ENCODE peak calls at places on chromosomes 2 and 18, in five cellular contexts. S is mesenteric fat pad, T is immature natural killer cell, L is HTR-8/SVneo, N is GM20000. W is an unnamed sample.

GRCh38 chr2:185813707-185814106 is 75.1 kb downstream of the FSIP2 start:
- DNase-seq in N (no peak), S (no peak), T (no peak), L (no peak), W (no peak)

GRCh38 chr2:33210626-33211025 is 263.9 kb downstream of the LTBP1 start:
- DNase-seq in N (no peak), T (no peak), S (no peak), L (peak; percentile 62), W (peak; percentile 87)

GRCh38 chr18:51531496-51531895 is 334.0 kb upstream of the MEX3C start:
- DNase-seq in T (no peak), S (no peak), L (no peak), N (no peak), W (no peak)

GRCh38 chr2:231197741-231198290 is 615 bp upstream of the ARMC9 start:
- DNase-seq in L (no peak), N (no peak), T (no peak), S (peak; percentile 49), W (peak; percentile 59)

GRCh38 chr2:147989809-147990403 is 30.6 kb downstream of the ORC4 start:
- DNase-seq in N (peak; percentile 51), T (peak; percentile 23), L (peak; percentile 33), S (no peak), W (peak; percentile 64)

GRCh38 chr2:45885111-45885685 is 233.7 kb downstream of the PRKCE start:
- DNase-seq in T (no peak), L (no peak), S (no peak), N (no peak), W (no peak)

GRCh38 chr2:64766841-64767669 is 113.3 kb upstream of the SERTAD2 start:
- DNase-seq in N (peak; percentile 56), T (peak; percentile 47), L (no peak), S (no peak), W (no peak)

GRCh38 chr2:109185338-109185737 is 56.3 kb downstream of the SH3RF3 start:
- DNase-seq in L (no peak), T (no peak), N (no peak), S (peak; percentile 26), W (no peak)

GRCh38 chr18:24491882-24492281 is 31.4 kb downstream of the HRH4 start:
- DNase-seq in L (no peak), N (peak; percentile 24), T (peak; percentile 60), S (no peak), W (no peak)

GRCh38 chr2:150482111-150482510 is 5.4 kb downstream of the RND3 start:
- DNase-seq in L (no peak), S (no peak), T (no peak), N (no peak), W (no peak)

GRCh38 chr2:37788602-37789209 is 117.3 kb upstream of the CDC42EP3 start:
- DNase-seq in N (no peak), L (no peak), S (no peak), T (no peak), W (no peak)

GRCh38 chr2:75464348-75464946 is 96.3 kb downstream of the EVA1A start:
- DNase-seq in S (no peak), T (no peak), L (peak; percentile 20), N (no peak), W (no peak)

GRCh38 chr2:47218066-47218581 is 63.0 kb upstream of the STPG4 start:
- DNase-seq in L (no peak), T (no peak), S (no peak), N (no peak), W (no peak)

GRCh38 chr2:190451561-190452176 is 43.5 kb downstream of the MFSD6 start:
- DNase-seq in N (no peak), L (no peak), S (no peak), T (no peak), W (peak; percentile 43)

GRCh38 chr2:175156534-175156933 is 11.5 kb downstream of the ATF2 start:
- DNase-seq in T (no peak), N (no peak), L (no peak), S (no peak), W (peak; percentile 1)

GRCh38 chr2:28904295-28904694 is 9.8 kb downstream of the WDR43 start:
- DNase-seq in N (no peak), T (no peak), L (no peak), S (no peak), W (no peak)

GRCh38 chr2:75100011-75100680 is 99.2 kb downstream of the TACR1 start:
- DNase-seq in N (no peak), T (no peak), S (no peak), L (peak; percentile 67), W (peak; percentile 65)

GRCh38 chr2:28592481-28592880 is 96.6 kb downstream of the PLB1 start:
- DNase-seq in N (no peak), S (peak; percentile 39), L (no peak), T (no peak), W (no peak)

GRCh38 chr2:26846881-26847662 is 860 bp upstream of the DPYSL5 start:
- DNase-seq in L (no peak), S (no peak), N (peak; percentile 42), T (no peak), W (peak; percentile 72)

GRCh38 chr2:85642725-85643124 is 25.3 kb downstream of the SFTPB start:
- DNase-seq in T (no peak), S (no peak), N (no peak), L (no peak), W (no peak)

GRCh38 chr2:98731709-98732349 is 897 bp upstream of the MGAT4A start:
- DNase-seq in L (no peak), S (no peak), N (no peak), T (no peak), W (no peak)

GRCh38 chr18:63119647-63120046 is 199.9 kb downstream of the BCL2 start:
- DNase-seq in S (no peak), L (peak; percentile 23), T (no peak), N (no peak), W (peak; percentile 66)

GRCh38 chr2:202911203-202911512 is 315 bp downstream of the WDR12 start:
- DNase-seq in L (no peak), S (no peak), N (no peak), T (no peak), W (no peak)

GRCh38 chr2:171706152-171706803 is 19.0 kb downstream of the DYNC1I2 start:
- DNase-seq in L (no peak), N (no peak), S (no peak), T (peak; percentile 10), W (no peak)